ENCODE peak calls at places on chromosome 11, in five cellular contexts. T is fibroblast of villous mesenchyme, X is coronary artery, G is BE2C, P is heart right ventricle. L is an unnamed sample.

GRCh38 chr11:121415861-121416260 is 36.3 kb upstream of the SORL1 start:
- DNase-seq in T (peak), X (no peak), G (no peak), P (no peak), L (no peak)

GRCh38 chr11:44950036-44950624 is 553 bp downstream of the TP53I11 start:
- DNase-seq in T (peak), X (no peak), G (peak), P (peak), L (peak)

GRCh38 chr11:131922220-131922619 is 551.8 kb downstream of the NTM start:
- DNase-seq in T (no peak), X (no peak), G (no peak), P (no peak), L (no peak)

GRCh38 chr11:118897721-118898310 is 14.1 kb downstream of the CXCR5 start:
- DNase-seq in T (no peak), X (no peak), G (peak), P (no peak), L (no peak)

GRCh38 chr11:78564037-78564888 is 10.4 kb downstream of the NARS2 start:
- DNase-seq in T (peak), X (no peak), G (peak), P (no peak), L (no peak)

GRCh38 chr11:67667490-67668190 is 6.8 kb downstream of the ALDH3B2 start:
- DNase-seq in T (no peak), X (no peak), G (no peak), P (no peak), L (no peak)

GRCh38 chr11:63536669-63537292 is at the start of gene PLAAT4:
- DNase-seq in T (peak), X (peak), G (no peak), P (peak), L (no peak)

GRCh38 chr11:44980533-44981427 is 30.1 kb upstream of the TP53I11 start:
- DNase-seq in T (no peak), X (no peak), G (no peak), P (no peak), L (no peak)

GRCh38 chr11:66617148-66617814 is 851 bp downstream of the RBM14 start:
- DNase-seq in T (no peak), X (peak), G (no peak), P (peak), L (no peak)

GRCh38 chr11:26947904-26948639 is 45.8 kb upstream of the FIBIN start:
- DNase-seq in T (peak), X (no peak), G (no peak), P (no peak), L (no peak)

GRCh38 chr11:68652683-68653156 is 31.6 kb upstream of the GAL start:
- DNase-seq in T (no peak), X (no peak), G (no peak), P (no peak), L (no peak)

GRCh38 chr11:115765803-115766239 is 261.6 kb upstream of the CADM1 start:
- DNase-seq in T (no peak), X (no peak), G (no peak), P (no peak), L (no peak)

GRCh38 chr11:39668640-39669039 is 1790.8 kb downstream of the LRRC4C start:
- DNase-seq in T (no peak), X (no peak), G (no peak), P (no peak), L (no peak)

GRCh38 chr11:35944503-35945136 is 758 bp downstream of the LDLRAD3 start:
- DNase-seq in T (peak), X (peak), G (no peak), P (no peak), L (peak)

GRCh38 chr11:134014502-134014901 is 54.4 kb upstream of the JAM3 start:
- DNase-seq in T (peak), X (no peak), G (peak), P (peak), L (peak)

GRCh38 chr11:130166457-130166784 is 6.8 kb downstream of the ST14 start:
- DNase-seq in T (peak), X (no peak), G (peak), P (no peak), L (no peak)

GRCh38 chr11:69918231-69918937 is 99.2 kb upstream of the FGF3 start:
- DNase-seq in T (no peak), X (peak), G (peak), P (peak), L (peak)

GRCh38 chr11:93403930-93404329 is 73.4 kb downstream of the DEUP1 start:
- DNase-seq in T (no peak), X (no peak), G (no peak), P (no peak), L (no peak)

GRCh38 chr11:116646191-116646590 is 126.6 kb downstream of the BUD13 start:
- DNase-seq in T (no peak), X (peak), G (no peak), P (no peak), L (no peak)

GRCh38 chr11:11395126-11395525 is 42.1 kb upstream of the CSNK2A3 start:
- DNase-seq in T (no peak), X (no peak), G (no peak), P (no peak), L (no peak)

GRCh38 chr11:76808158-76808557 is 25.0 kb downstream of the TSKU start:
- DNase-seq in T (no peak), X (peak), G (no peak), P (no peak), L (no peak)

GRCh38 chr11:93820085-93820710 is 30.2 kb downstream of the VSTM5 start:
- DNase-seq in T (no peak), X (no peak), G (no peak), P (no peak), L (no peak)

GRCh38 chr11:78061088-78061920 is 2.4 kb upstream of the THRSP start:
- DNase-seq in T (no peak), X (no peak), G (no peak), P (peak), L (no peak)

GRCh38 chr11:88390254-88390653 is 52.7 kb upstream of the CTSC start:
- DNase-seq in T (no peak), X (no peak), G (no peak), P (no peak), L (no peak)

GRCh38 chr11:2898366-2899079 is 12.9 kb upstream of the CDKN1C start:
- DNase-seq in T (peak), X (peak), G (no peak), P (peak), L (no peak)

GRCh38 chr11:79045811-79046304 is 395.0 kb downstream of the TENM4 start:
- DNase-seq in T (no peak), X (no peak), G (peak), P (no peak), L (no peak)

GRCh38 chr11:111327908-111328624 is 29.7 kb downstream of the POU2AF3 start:
- DNase-seq in T (no peak), X (peak), G (no peak), P (peak), L (no peak)

GRCh38 chr11:57920971-57921370 is 102.7 kb upstream of the OR9Q1 start:
- DNase-seq in T (no peak), X (peak), G (no peak), P (no peak), L (no peak)

GRCh38 chr11:42161886-42162285 is 702.4 kb upstream of the LRRC4C start:
- DNase-seq in T (peak), X (no peak), G (no peak), P (no peak), L (no peak)

GRCh38 chr11:89521294-89521693 is 30.1 kb upstream of the NOX4 start:
- DNase-seq in T (no peak), X (no peak), G (no peak), P (no peak), L (no peak)

GRCh38 chr11:123330471-123330870 is 99.6 kb upstream of the GRAMD1B start:
- DNase-seq in T (no peak), X (no peak), G (no peak), P (no peak), L (no peak)

GRCh38 chr11:116055064-116055463 is 550.8 kb upstream of the CADM1 start:
- DNase-seq in T (no peak), X (no peak), G (no peak), P (no peak), L (no peak)

GRCh38 chr11:83159901-83160865 is 3.3 kb downstream of the PCF11 start:
- DNase-seq in T (peak), X (no peak), G (no peak), P (no peak), L (no peak)

GRCh38 chr11:104015649-104016415 is 20.6 kb upstream of the DDI1 start:
- DNase-seq in T (no peak), X (no peak), G (no peak), P (no peak), L (no peak)

GRCh38 chr11:79400717-79401330 is 40.0 kb downstream of the TENM4 start:
- DNase-seq in T (no peak), X (no peak), G (peak), P (peak), L (peak)

GRCh38 chr11:110305169-110306018 is 9.0 kb upstream of the RDX start:
- DNase-seq in T (peak), X (no peak), G (no peak), P (no peak), L (no peak)

GRCh38 chr11:20342347-20343279 is 20.9 kb upstream of the HTATIP2 start:
- DNase-seq in T (peak), X (no peak), G (peak), P (no peak), L (peak)

GRCh38 chr11:20336056-20336455 is 27.5 kb upstream of the HTATIP2 start:
- DNase-seq in T (no peak), X (no peak), G (no peak), P (no peak), L (no peak)

DNA sequence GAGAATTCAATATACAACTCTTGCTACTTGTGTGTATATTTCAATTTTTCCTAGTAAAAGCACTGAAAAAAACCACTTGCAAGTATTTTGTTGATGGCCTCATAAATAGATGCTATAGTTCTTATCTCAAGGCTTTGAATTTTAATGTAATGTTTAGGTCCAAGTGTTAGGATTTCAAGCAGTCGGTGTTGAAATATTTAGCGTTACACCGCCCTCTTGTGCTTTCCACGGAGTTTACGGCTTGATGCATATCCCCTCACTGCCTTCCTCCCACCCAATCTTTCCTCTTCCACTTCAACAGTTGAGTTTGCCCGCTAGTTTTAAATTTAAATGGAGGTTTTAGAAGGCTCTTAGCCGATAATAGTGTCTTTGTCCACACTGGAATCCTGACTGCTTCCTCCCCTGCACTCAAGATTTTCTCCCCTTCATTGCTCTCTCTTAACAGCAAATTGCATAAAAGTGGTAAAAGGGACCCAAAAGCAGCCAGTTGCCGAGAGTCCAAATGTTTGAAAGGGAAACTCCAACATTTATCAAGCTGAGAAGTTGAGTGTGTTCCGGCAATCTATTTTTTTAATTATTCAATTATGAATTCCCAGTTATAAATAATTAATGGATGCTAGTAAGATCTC is 25.9 kb upstream of the HTATIP2 start:
- DNase-seq in T (peak), X (no peak), G (peak), P (no peak), L (peak)
- TF ChIP-seq CTCF in T (peak), X (no peak), G (peak), P (peak), L (peak)

GRCh38 chr11:74694136-74694535 is 37.1 kb downstream of the CHRDL2 start:
- DNase-seq in T (peak), X (no peak), G (no peak), P (no peak), L (no peak)
- TF ChIP-seq CTCF in T (peak), X (no peak), G (peak), P (no peak), L (no peak)

GRCh38 chr11:13534358-13534757 is 38.6 kb upstream of the PTH start:
- DNase-seq in T (no peak), X (no peak), G (no peak), P (no peak), L (no peak)

GRCh38 chr11:13538044-13538443 is 42.2 kb upstream of the PTH start:
- DNase-seq in T (no peak), X (no peak), G (no peak), P (no peak), L (no peak)

GRCh38 chr11:13535819-13536218 is 40.0 kb upstream of the PTH start:
- DNase-seq in T (peak), X (no peak), G (no peak), P (no peak), L (no peak)
- TF ChIP-seq CTCF in T (peak), X (no peak), G (peak), P (no peak), L (no peak)

GRCh38 chr11:49303080-49303479 is 94.7 kb upstream of the FOLH1 start:
- DNase-seq in T (no peak), X (no peak), G (no peak), P (no peak), L (no peak)

DNA sequence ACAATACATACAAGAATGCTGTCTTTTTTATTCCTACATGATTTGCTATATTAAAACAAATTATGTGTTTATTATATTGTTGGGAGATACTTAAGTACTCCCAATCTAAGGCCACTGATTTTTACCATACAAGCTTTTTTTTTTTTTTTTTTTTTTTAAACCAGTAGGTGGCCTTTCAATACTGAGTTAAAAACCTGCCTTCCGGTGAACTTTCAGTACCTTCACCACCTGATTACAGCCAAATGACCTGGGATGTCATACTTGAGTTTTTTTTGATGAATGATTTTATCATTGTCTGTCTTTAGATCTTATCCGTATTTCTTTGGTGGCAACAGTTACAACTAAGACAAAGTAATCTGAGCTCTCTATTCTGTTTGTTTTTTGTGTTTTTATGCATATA is 94.0 kb upstream of the FOLH1 start:
- DNase-seq in T (no peak), X (no peak), G (no peak), P (no peak), L (no peak)
- TF ChIP-seq CTCF in T (no peak), X (no peak), G (no peak), P (no peak), L (no peak)

DNA sequence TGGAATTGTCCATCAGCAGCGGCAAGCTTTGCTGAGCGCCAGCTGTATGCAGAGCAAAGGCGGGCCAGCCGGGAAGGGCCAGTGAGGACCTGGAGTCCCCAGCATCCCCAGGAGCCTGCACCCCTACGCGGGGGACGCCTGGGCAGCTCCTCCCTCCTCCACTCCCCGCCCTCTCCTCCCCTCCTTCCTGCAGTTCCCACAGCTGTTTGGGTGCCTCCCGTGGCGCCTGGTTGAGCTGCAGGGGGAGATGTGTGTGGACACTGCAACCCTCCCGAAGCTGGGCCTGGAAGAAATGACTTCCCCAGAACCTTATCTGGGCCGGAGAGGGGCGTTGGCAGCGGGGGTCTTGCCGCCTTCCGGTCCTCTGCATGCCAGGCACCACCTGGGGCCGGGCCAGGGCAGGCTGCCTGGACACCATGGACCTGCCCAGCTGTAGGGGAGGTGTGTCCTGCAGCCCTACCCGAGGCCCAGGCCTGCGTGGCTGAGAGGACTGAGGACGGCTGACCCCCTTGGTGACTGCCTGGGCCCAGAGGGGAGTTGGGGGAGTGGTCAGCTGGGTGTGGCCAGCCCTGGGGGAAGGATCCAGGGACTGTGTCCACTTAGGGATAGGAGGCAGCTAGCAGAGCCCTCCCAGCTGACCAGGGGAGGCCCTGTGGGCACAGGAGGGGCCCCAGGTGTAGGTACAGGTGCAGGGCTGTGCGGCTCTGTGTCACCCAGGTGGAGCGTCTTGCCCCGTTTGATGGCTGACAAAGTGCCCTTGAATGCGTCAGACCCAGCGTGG is 16.8 kb upstream of the MUC6 start:
- DNase-seq in T (no peak), X (no peak), G (peak), P (peak), L (peak)
- TF ChIP-seq CTCF in T (no peak), X (no peak), G (no peak), P (no peak), L (no peak)

DNA sequence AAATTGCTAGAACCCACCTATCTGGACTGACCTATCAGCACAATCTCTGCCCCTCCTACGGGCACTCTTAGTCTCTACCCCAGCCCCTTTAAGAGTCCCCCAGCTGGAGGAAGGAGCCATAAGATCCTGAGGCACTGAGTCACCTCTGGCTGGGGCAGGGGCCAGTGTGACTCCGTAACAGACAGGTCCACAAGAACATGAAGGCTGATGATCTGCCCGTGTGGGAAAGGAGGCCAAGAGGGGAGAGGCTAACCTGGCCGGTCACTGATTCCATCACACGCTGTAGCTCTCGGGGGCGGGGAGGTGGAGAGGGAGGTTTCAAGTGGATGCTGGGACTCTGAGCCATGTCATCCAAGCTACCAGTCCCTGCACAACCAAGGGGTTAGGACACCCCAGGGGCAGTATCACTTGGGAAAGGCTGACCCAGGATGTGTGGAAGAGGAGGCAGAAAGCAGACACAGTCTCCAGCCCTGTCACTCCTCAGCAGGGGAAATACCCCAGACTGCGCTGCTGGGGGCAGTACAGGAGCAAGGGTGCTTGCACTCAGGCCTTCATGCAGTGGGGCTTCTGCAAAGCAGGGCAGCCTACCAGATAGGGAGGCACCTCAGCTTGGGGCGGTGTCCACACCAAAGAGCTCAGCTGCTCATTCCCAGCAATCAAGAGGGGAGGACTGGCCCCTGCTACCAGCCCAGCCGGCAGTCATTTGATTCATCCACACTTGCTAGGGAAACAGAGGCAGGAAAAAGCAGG is 22.3 kb downstream of the ARHGAP1 start:
- DNase-seq in T (no peak), X (no peak), G (no peak), P (no peak), L (no peak)
- TF ChIP-seq CTCF in T (no peak), X (no peak), G (no peak), P (no peak), L (no peak)

DNA sequence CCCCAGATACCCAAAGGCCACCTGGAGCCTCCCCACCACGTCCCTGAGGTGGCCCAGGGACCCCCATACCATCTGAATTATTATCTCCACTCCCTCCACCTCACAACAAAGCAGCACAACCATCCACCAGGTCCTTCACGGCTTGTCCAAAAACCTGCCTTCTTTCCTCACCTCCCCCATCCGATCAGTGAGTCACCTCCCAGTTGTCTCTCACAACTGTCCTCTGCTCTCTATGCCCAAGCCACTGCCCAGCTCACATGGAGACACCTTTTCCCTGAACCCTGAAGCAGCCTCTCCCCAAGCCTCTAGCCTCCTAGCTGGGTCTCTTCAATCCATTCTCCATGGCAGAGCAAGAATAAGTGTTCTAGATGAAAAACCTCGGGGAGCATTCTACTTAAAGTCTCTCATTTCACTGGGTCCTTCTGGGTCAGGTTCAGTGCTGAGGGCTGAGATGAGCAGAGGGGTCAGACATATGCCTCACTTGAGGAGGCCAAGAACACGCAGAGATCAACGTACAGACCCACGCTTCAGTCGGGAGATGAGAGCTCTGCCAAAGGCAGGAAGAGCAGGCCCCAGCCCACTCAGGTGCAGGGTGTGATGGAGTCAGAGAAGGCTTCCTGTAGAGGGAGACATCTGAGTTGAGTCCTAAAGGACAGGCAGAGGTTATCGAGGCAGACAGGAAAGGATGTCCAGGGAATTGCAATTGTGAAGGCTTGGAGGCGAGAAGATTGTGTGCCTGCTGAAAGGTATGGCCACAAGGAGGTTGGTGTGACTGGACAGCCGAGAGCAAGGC is 74.7 kb downstream of the PDE2A start:
- DNase-seq in T (no peak), X (no peak), G (no peak), P (no peak), L (no peak)
- TF ChIP-seq CTCF in T (no peak), X (no peak), G (no peak), P (no peak), L (no peak)

GRCh38 chr11:33690290-33691050 is 10.2 kb downstream of the C11orf91 start:
- DNase-seq in T (peak), X (peak), G (no peak), P (peak), L (no peak)
- TF ChIP-seq CTCF in T (no peak), X (no peak), G (no peak), P (no peak), L (no peak)